ENCODE peak calls at places on chromosomes 5 and 9, in five cellular contexts. C is GM04504, S is aorta, M is AG09319, A is fibroblast of the conjunctiva. B is an unnamed sample.

GRCh38 chr9:131398204-131398603 is 4.3 kb downstream of the PRRC2B start:
- DNase-seq in C (no peak), A (no peak), S (no peak), M (no peak), B (no peak)

GRCh38 chr5:150024241-150024984 is 23.9 kb downstream of the HMGXB3 start:
- DNase-seq in M (no peak), A (no peak), S (no peak), C (no peak), B (no peak)

GRCh38 chr9:94882953-94883641 is 156.6 kb downstream of the AOPEP start:
- DNase-seq in C (no peak), S (no peak), M (no peak), A (no peak), B (no peak)

GRCh38 chr5:134568761-134569725 is 43.6 kb downstream of the JADE2 start:
- DNase-seq in C (no peak), M (no peak), A (no peak), S (peak), B (no peak)

GRCh38 chr9:104856413-104856941 is 71.5 kb downstream of the ABCA1 start:
- DNase-seq in M (no peak), S (no peak), A (no peak), C (no peak), B (no peak)

GRCh38 chr5:168649306-168649705 is 70.1 kb upstream of the PANK3 start:
- DNase-seq in C (no peak), S (no peak), A (no peak), M (no peak), B (no peak)

GRCh38 chr9:32430720-32431119 is 46.3 kb downstream of the ACO1 start:
- DNase-seq in C (no peak), S (no peak), A (peak), M (peak), B (peak)

GRCh38 chr5:154346427-154346826 is 99.4 kb upstream of the SAP30L start:
- DNase-seq in A (no peak), S (no peak), C (no peak), M (no peak), B (no peak)

GRCh38 chr9:4327504-4328191 is 27.8 kb upstream of the GLIS3 start:
- DNase-seq in C (no peak), M (peak), A (peak), S (no peak), B (no peak)

GRCh38 chr5:26572486-26572885 is 465.9 kb downstream of the CDH9 start:
- DNase-seq in M (no peak), A (no peak), S (no peak), C (no peak), B (no peak)